ENCODE peak calls at places on chromosomes 11 and 22, in ten cellular contexts. One of them, this sample, is unnamed.

GRCh38 chr11:24064309-24064903 is 432.4 kb upstream of the LUZP2 start:
- DNase-seq in NCI-H1105: no peak
- DNase-seq in astrocyte of the hippocampus: peak; percentile 39
- DNase-seq in activated CD4-positive, alpha-beta T cell treated with anti-CD3 and anti-CD28 coated beads, Interleukin-2, amount 50 U/mL, for 24 hours: no peak
- DNase-seq in GM23248: peak; percentile 18
- DNase-seq in retinal pigment epithelial cell: no peak
- DNase-seq in NCI-H460: no peak
- DNase-seq in mammary epithelial cell: no peak
- DNase-seq in stimulated activated CD8-positive, alpha-beta memory T cell treated with anti-CD3 and anti-CD28 coated beads, Interleukin-7, amount 100 ng/mL, for 24 hours: no peak
- DNase-seq in NCI-H1436: no peak
- DNase-seq in this sample: no peak

GRCh38 chr11:67268036-67268683 is 1.9 kb downstream of the GRK2 start:
- DNase-seq in NCI-H1436: no peak
- DNase-seq in mammary epithelial cell: no peak
- DNase-seq in astrocyte of the hippocampus: no peak
- DNase-seq in NCI-H460: no peak
- DNase-seq in GM23248: no peak
- DNase-seq in stimulated activated CD8-positive, alpha-beta memory T cell treated with anti-CD3 and anti-CD28 coated beads, Interleukin-7, amount 100 ng/mL, for 24 hours: no peak
- DNase-seq in NCI-H1105: no peak
- DNase-seq in activated CD4-positive, alpha-beta T cell treated with anti-CD3 and anti-CD28 coated beads, Interleukin-2, amount 50 U/mL, for 24 hours: no peak
- DNase-seq in retinal pigment epithelial cell: no peak
- DNase-seq in this sample: no peak

GRCh38 chr11:73167555-73167954 is 25.4 kb upstream of the FCHSD2 start:
- DNase-seq in stimulated activated CD8-positive, alpha-beta memory T cell treated with anti-CD3 and anti-CD28 coated beads, Interleukin-7, amount 100 ng/mL, for 24 hours: no peak
- DNase-seq in astrocyte of the hippocampus: no peak
- DNase-seq in NCI-H1436: no peak
- DNase-seq in NCI-H1105: no peak
- DNase-seq in activated CD4-positive, alpha-beta T cell treated with anti-CD3 and anti-CD28 coated beads, Interleukin-2, amount 50 U/mL, for 24 hours: no peak
- DNase-seq in GM23248: no peak
- DNase-seq in mammary epithelial cell: no peak
- DNase-seq in retinal pigment epithelial cell: no peak
- DNase-seq in NCI-H460: no peak
- DNase-seq in this sample: no peak

GRCh38 chr11:130219148-130219547 is 59.6 kb downstream of the ST14 start:
- DNase-seq in NCI-H1105: no peak
- DNase-seq in activated CD4-positive, alpha-beta T cell treated with anti-CD3 and anti-CD28 coated beads, Interleukin-2, amount 50 U/mL, for 24 hours: no peak
- DNase-seq in mammary epithelial cell: no peak
- DNase-seq in NCI-H460: no peak
- DNase-seq in NCI-H1436: no peak
- DNase-seq in astrocyte of the hippocampus: no peak
- DNase-seq in stimulated activated CD8-positive, alpha-beta memory T cell treated with anti-CD3 and anti-CD28 coated beads, Interleukin-7, amount 100 ng/mL, for 24 hours: no peak
- DNase-seq in GM23248: no peak
- DNase-seq in retinal pigment epithelial cell: no peak
- DNase-seq in this sample: no peak

GRCh38 chr11:70495351-70496310 is 97.3 kb downstream of the CTTN start:
- DNase-seq in activated CD4-positive, alpha-beta T cell treated with anti-CD3 and anti-CD28 coated beads, Interleukin-2, amount 50 U/mL, for 24 hours: no peak
- DNase-seq in NCI-H1105: peak; percentile 89
- DNase-seq in NCI-H460: no peak
- DNase-seq in NCI-H1436: no peak
- DNase-seq in mammary epithelial cell: no peak
- DNase-seq in astrocyte of the hippocampus: no peak
- DNase-seq in retinal pigment epithelial cell: no peak
- DNase-seq in stimulated activated CD8-positive, alpha-beta memory T cell treated with anti-CD3 and anti-CD28 coated beads, Interleukin-7, amount 100 ng/mL, for 24 hours: no peak
- DNase-seq in GM23248: no peak
- DNase-seq in this sample: no peak

GRCh38 chr11:88535916-88536547 is 198.5 kb upstream of the CTSC start:
- DNase-seq in GM23248: peak; percentile 91
- DNase-seq in NCI-H460: peak; percentile 89
- DNase-seq in astrocyte of the hippocampus: peak; percentile 88
- DNase-seq in NCI-H1105: no peak
- DNase-seq in activated CD4-positive, alpha-beta T cell treated with anti-CD3 and anti-CD28 coated beads, Interleukin-2, amount 50 U/mL, for 24 hours: no peak
- DNase-seq in NCI-H1436: no peak
- DNase-seq in retinal pigment epithelial cell: peak; percentile 92
- DNase-seq in stimulated activated CD8-positive, alpha-beta memory T cell treated with anti-CD3 and anti-CD28 coated beads, Interleukin-7, amount 100 ng/mL, for 24 hours: no peak
- DNase-seq in mammary epithelial cell: peak; percentile 90
- DNase-seq in this sample: no peak

GRCh38 chr11:83070044-83070877 is 1.4 kb downstream of the RAB30 start:
- DNase-seq in mammary epithelial cell: peak; percentile 15
- DNase-seq in NCI-H1105: no peak
- DNase-seq in GM23248: peak; percentile 75
- DNase-seq in astrocyte of the hippocampus: peak; percentile 79
- DNase-seq in NCI-H1436: no peak
- DNase-seq in activated CD4-positive, alpha-beta T cell treated with anti-CD3 and anti-CD28 coated beads, Interleukin-2, amount 50 U/mL, for 24 hours: no peak
- DNase-seq in retinal pigment epithelial cell: peak; percentile 56
- DNase-seq in NCI-H460: peak; percentile 33
- DNase-seq in stimulated activated CD8-positive, alpha-beta memory T cell treated with anti-CD3 and anti-CD28 coated beads, Interleukin-7, amount 100 ng/mL, for 24 hours: no peak
- DNase-seq in this sample: peak; percentile 40

GRCh38 chr11:29395555-29396072 is 621.2 kb downstream of the KCNA4 start:
- DNase-seq in NCI-H1436: no peak
- DNase-seq in stimulated activated CD8-positive, alpha-beta memory T cell treated with anti-CD3 and anti-CD28 coated beads, Interleukin-7, amount 100 ng/mL, for 24 hours: no peak
- DNase-seq in activated CD4-positive, alpha-beta T cell treated with anti-CD3 and anti-CD28 coated beads, Interleukin-2, amount 50 U/mL, for 24 hours: no peak
- DNase-seq in retinal pigment epithelial cell: no peak
- DNase-seq in NCI-H1105: no peak
- DNase-seq in GM23248: no peak
- DNase-seq in astrocyte of the hippocampus: peak; percentile 7
- DNase-seq in NCI-H460: no peak
- DNase-seq in mammary epithelial cell: no peak
- DNase-seq in this sample: no peak

GRCh38 chr11:15793032-15793996 is 563.0 kb downstream of the SOX6 start:
- DNase-seq in mammary epithelial cell: peak; percentile 87
- DNase-seq in GM23248: peak; percentile 64
- DNase-seq in NCI-H460: no peak
- DNase-seq in NCI-H1436: no peak
- DNase-seq in activated CD4-positive, alpha-beta T cell treated with anti-CD3 and anti-CD28 coated beads, Interleukin-2, amount 50 U/mL, for 24 hours: no peak
- DNase-seq in retinal pigment epithelial cell: no peak
- DNase-seq in stimulated activated CD8-positive, alpha-beta memory T cell treated with anti-CD3 and anti-CD28 coated beads, Interleukin-7, amount 100 ng/mL, for 24 hours: no peak
- DNase-seq in astrocyte of the hippocampus: peak; percentile 55
- DNase-seq in NCI-H1105: no peak
- DNase-seq in this sample: no peak

GRCh38 chr11:76857776-76858461 is 2.8 kb upstream of the ACER3 start:
- DNase-seq in astrocyte of the hippocampus: no peak
- DNase-seq in NCI-H1105: no peak
- DNase-seq in NCI-H460: no peak
- DNase-seq in activated CD4-positive, alpha-beta T cell treated with anti-CD3 and anti-CD28 coated beads, Interleukin-2, amount 50 U/mL, for 24 hours: no peak
- DNase-seq in mammary epithelial cell: no peak
- DNase-seq in stimulated activated CD8-positive, alpha-beta memory T cell treated with anti-CD3 and anti-CD28 coated beads, Interleukin-7, amount 100 ng/mL, for 24 hours: no peak
- DNase-seq in retinal pigment epithelial cell: no peak
- DNase-seq in GM23248: no peak
- DNase-seq in NCI-H1436: no peak
- DNase-seq in this sample: no peak

GRCh38 chr11:12090061-12090572 is 20.3 kb upstream of the MICAL2 start:
- DNase-seq in NCI-H1105: no peak
- DNase-seq in GM23248: peak; percentile 62
- DNase-seq in stimulated activated CD8-positive, alpha-beta memory T cell treated with anti-CD3 and anti-CD28 coated beads, Interleukin-7, amount 100 ng/mL, for 24 hours: no peak
- DNase-seq in astrocyte of the hippocampus: no peak
- DNase-seq in activated CD4-positive, alpha-beta T cell treated with anti-CD3 and anti-CD28 coated beads, Interleukin-2, amount 50 U/mL, for 24 hours: no peak
- DNase-seq in mammary epithelial cell: peak; percentile 90
- DNase-seq in retinal pigment epithelial cell: no peak
- DNase-seq in NCI-H1436: no peak
- DNase-seq in NCI-H460: no peak
- DNase-seq in this sample: no peak

GRCh38 chr11:71293961-71294782 is 41.8 kb upstream of the SHANK2 start:
- DNase-seq in activated CD4-positive, alpha-beta T cell treated with anti-CD3 and anti-CD28 coated beads, Interleukin-2, amount 50 U/mL, for 24 hours: no peak
- DNase-seq in astrocyte of the hippocampus: no peak
- DNase-seq in NCI-H460: no peak
- DNase-seq in retinal pigment epithelial cell: no peak
- DNase-seq in NCI-H1105: no peak
- DNase-seq in NCI-H1436: no peak
- DNase-seq in stimulated activated CD8-positive, alpha-beta memory T cell treated with anti-CD3 and anti-CD28 coated beads, Interleukin-7, amount 100 ng/mL, for 24 hours: no peak
- DNase-seq in mammary epithelial cell: no peak
- DNase-seq in GM23248: no peak
- DNase-seq in this sample: no peak

GRCh38 chr22:42993651-42994275 is 21.2 kb downstream of the PACSIN2 start:
- DNase-seq in NCI-H460: no peak
- DNase-seq in NCI-H1105: no peak
- DNase-seq in activated CD4-positive, alpha-beta T cell treated with anti-CD3 and anti-CD28 coated beads, Interleukin-2, amount 50 U/mL, for 24 hours: no peak
- DNase-seq in stimulated activated CD8-positive, alpha-beta memory T cell treated with anti-CD3 and anti-CD28 coated beads, Interleukin-7, amount 100 ng/mL, for 24 hours: no peak
- DNase-seq in mammary epithelial cell: no peak
- DNase-seq in NCI-H1436: no peak
- DNase-seq in GM23248: peak; percentile 82
- DNase-seq in retinal pigment epithelial cell: no peak
- DNase-seq in astrocyte of the hippocampus: peak; percentile 52
- DNase-seq in this sample: no peak

GRCh38 chr11:10930961-10931760 is 73.3 kb upstream of the ZBED5 start:
- DNase-seq in GM23248: peak; percentile 90
- DNase-seq in NCI-H1105: peak; percentile 66
- DNase-seq in stimulated activated CD8-positive, alpha-beta memory T cell treated with anti-CD3 and anti-CD28 coated beads, Interleukin-7, amount 100 ng/mL, for 24 hours: no peak
- DNase-seq in mammary epithelial cell: peak; percentile 62
- DNase-seq in astrocyte of the hippocampus: peak; percentile 90
- DNase-seq in retinal pigment epithelial cell: no peak
- DNase-seq in NCI-H460: peak; percentile 34
- DNase-seq in NCI-H1436: peak; percentile 62
- DNase-seq in activated CD4-positive, alpha-beta T cell treated with anti-CD3 and anti-CD28 coated beads, Interleukin-2, amount 50 U/mL, for 24 hours: peak; percentile 5
- DNase-seq in this sample: peak; percentile 68

GRCh38 chr22:21764038-21764804 is 28.6 kb upstream of the YPEL1 start:
- DNase-seq in stimulated activated CD8-positive, alpha-beta memory T cell treated with anti-CD3 and anti-CD28 coated beads, Interleukin-7, amount 100 ng/mL, for 24 hours: no peak
- DNase-seq in NCI-H1436: no peak
- DNase-seq in NCI-H1105: no peak
- DNase-seq in GM23248: no peak
- DNase-seq in mammary epithelial cell: no peak
- DNase-seq in activated CD4-positive, alpha-beta T cell treated with anti-CD3 and anti-CD28 coated beads, Interleukin-2, amount 50 U/mL, for 24 hours: no peak
- DNase-seq in NCI-H460: no peak
- DNase-seq in astrocyte of the hippocampus: no peak
- DNase-seq in retinal pigment epithelial cell: no peak
- DNase-seq in this sample: no peak

GRCh38 chr22:21594865-21595452 is 27.4 kb downstream of the UBE2L3 start:
- DNase-seq in mammary epithelial cell: no peak
- DNase-seq in NCI-H1105: no peak
- DNase-seq in retinal pigment epithelial cell: no peak
- DNase-seq in NCI-H1436: no peak
- DNase-seq in astrocyte of the hippocampus: peak; percentile 55
- DNase-seq in NCI-H460: no peak
- DNase-seq in activated CD4-positive, alpha-beta T cell treated with anti-CD3 and anti-CD28 coated beads, Interleukin-2, amount 50 U/mL, for 24 hours: no peak
- DNase-seq in stimulated activated CD8-positive, alpha-beta memory T cell treated with anti-CD3 and anti-CD28 coated beads, Interleukin-7, amount 100 ng/mL, for 24 hours: no peak
- DNase-seq in GM23248: no peak
- DNase-seq in this sample: no peak

GRCh38 chr22:26949193-26949592 is 291.8 kb downstream of the MIAT start:
- DNase-seq in activated CD4-positive, alpha-beta T cell treated with anti-CD3 and anti-CD28 coated beads, Interleukin-2, amount 50 U/mL, for 24 hours: no peak
- DNase-seq in mammary epithelial cell: peak; percentile 11
- DNase-seq in GM23248: peak; percentile 45
- DNase-seq in retinal pigment epithelial cell: peak; percentile 7
- DNase-seq in astrocyte of the hippocampus: peak; percentile 78
- DNase-seq in stimulated activated CD8-positive, alpha-beta memory T cell treated with anti-CD3 and anti-CD28 coated beads, Interleukin-7, amount 100 ng/mL, for 24 hours: no peak
- DNase-seq in NCI-H1105: no peak
- DNase-seq in NCI-H1436: no peak
- DNase-seq in NCI-H460: peak; percentile 17
- DNase-seq in this sample: no peak

GRCh38 chr11:57752954-57753353 is 1.3 kb upstream of the BTBD18 start:
- DNase-seq in GM23248: no peak
- DNase-seq in stimulated activated CD8-positive, alpha-beta memory T cell treated with anti-CD3 and anti-CD28 coated beads, Interleukin-7, amount 100 ng/mL, for 24 hours: no peak
- DNase-seq in NCI-H1436: no peak
- DNase-seq in activated CD4-positive, alpha-beta T cell treated with anti-CD3 and anti-CD28 coated beads, Interleukin-2, amount 50 U/mL, for 24 hours: no peak
- DNase-seq in retinal pigment epithelial cell: no peak
- DNase-seq in NCI-H1105: no peak
- DNase-seq in mammary epithelial cell: no peak
- DNase-seq in NCI-H460: no peak
- DNase-seq in astrocyte of the hippocampus: no peak
- DNase-seq in this sample: peak; percentile 52

GRCh38 chr11:9263840-9264380 is 1.2 kb downstream of the DENND5A start:
- DNase-seq in GM23248: peak; percentile 68
- DNase-seq in NCI-H460: no peak
- DNase-seq in activated CD4-positive, alpha-beta T cell treated with anti-CD3 and anti-CD28 coated beads, Interleukin-2, amount 50 U/mL, for 24 hours: peak; percentile 14
- DNase-seq in stimulated activated CD8-positive, alpha-beta memory T cell treated with anti-CD3 and anti-CD28 coated beads, Interleukin-7, amount 100 ng/mL, for 24 hours: no peak
- DNase-seq in astrocyte of the hippocampus: no peak
- DNase-seq in NCI-H1105: no peak
- DNase-seq in retinal pigment epithelial cell: no peak
- DNase-seq in mammary epithelial cell: peak; percentile 40
- DNase-seq in NCI-H1436: no peak
- DNase-seq in this sample: no peak

GRCh38 chr22:43375951-43376455 is 32.8 kb upstream of the SCUBE1 start:
- DNase-seq in activated CD4-positive, alpha-beta T cell treated with anti-CD3 and anti-CD28 coated beads, Interleukin-2, amount 50 U/mL, for 24 hours: no peak
- DNase-seq in GM23248: peak; percentile 63
- DNase-seq in NCI-H460: no peak
- DNase-seq in NCI-H1436: no peak
- DNase-seq in mammary epithelial cell: peak; percentile 19
- DNase-seq in stimulated activated CD8-positive, alpha-beta memory T cell treated with anti-CD3 and anti-CD28 coated beads, Interleukin-7, amount 100 ng/mL, for 24 hours: no peak
- DNase-seq in NCI-H1105: no peak
- DNase-seq in astrocyte of the hippocampus: peak; percentile 12
- DNase-seq in retinal pigment epithelial cell: peak; percentile 31
- DNase-seq in this sample: no peak

GRCh38 chr11:16678466-16679116 is 59.9 kb upstream of the C11orf58 start:
- DNase-seq in activated CD4-positive, alpha-beta T cell treated with anti-CD3 and anti-CD28 coated beads, Interleukin-2, amount 50 U/mL, for 24 hours: no peak
- DNase-seq in mammary epithelial cell: peak; percentile 16
- DNase-seq in stimulated activated CD8-positive, alpha-beta memory T cell treated with anti-CD3 and anti-CD28 coated beads, Interleukin-7, amount 100 ng/mL, for 24 hours: no peak
- DNase-seq in NCI-H1105: no peak
- DNase-seq in NCI-H460: no peak
- DNase-seq in retinal pigment epithelial cell: no peak
- DNase-seq in GM23248: no peak
- DNase-seq in NCI-H1436: no peak
- DNase-seq in astrocyte of the hippocampus: no peak
- DNase-seq in this sample: no peak

GRCh38 chr11:57402188-57403066 is 12.0 kb upstream of the PRG2 start:
- DNase-seq in GM23248: peak; percentile 35
- DNase-seq in stimulated activated CD8-positive, alpha-beta memory T cell treated with anti-CD3 and anti-CD28 coated beads, Interleukin-7, amount 100 ng/mL, for 24 hours: no peak
- DNase-seq in retinal pigment epithelial cell: no peak
- DNase-seq in NCI-H1436: no peak
- DNase-seq in NCI-H1105: no peak
- DNase-seq in astrocyte of the hippocampus: peak; percentile 32
- DNase-seq in NCI-H460: no peak
- DNase-seq in activated CD4-positive, alpha-beta T cell treated with anti-CD3 and anti-CD28 coated beads, Interleukin-2, amount 50 U/mL, for 24 hours: no peak
- DNase-seq in mammary epithelial cell: peak; percentile 31
- DNase-seq in this sample: no peak

GRCh38 chr11:65111537-65112225 is at the start of gene TM7SF2:
- DNase-seq in stimulated activated CD8-positive, alpha-beta memory T cell treated with anti-CD3 and anti-CD28 coated beads, Interleukin-7, amount 100 ng/mL, for 24 hours: peak; percentile 86
- DNase-seq in NCI-H1105: peak; percentile 98
- DNase-seq in mammary epithelial cell: peak; percentile 93
- DNase-seq in retinal pigment epithelial cell: peak; percentile 77
- DNase-seq in NCI-H1436: peak; percentile 97
- DNase-seq in GM23248: peak; percentile 95
- DNase-seq in NCI-H460: peak; percentile 87
- DNase-seq in activated CD4-positive, alpha-beta T cell treated with anti-CD3 and anti-CD28 coated beads, Interleukin-2, amount 50 U/mL, for 24 hours: peak; percentile 71
- DNase-seq in astrocyte of the hippocampus: peak; percentile 97
- DNase-seq in this sample: peak; percentile 97

GRCh38 chr11:96162816-96163499 is 180.0 kb downstream of the MAML2 start:
- DNase-seq in NCI-H1105: no peak
- DNase-seq in stimulated activated CD8-positive, alpha-beta memory T cell treated with anti-CD3 and anti-CD28 coated beads, Interleukin-7, amount 100 ng/mL, for 24 hours: no peak
- DNase-seq in NCI-H460: no peak
- DNase-seq in mammary epithelial cell: peak; percentile 29
- DNase-seq in astrocyte of the hippocampus: peak; percentile 80
- DNase-seq in retinal pigment epithelial cell: peak; percentile 95
- DNase-seq in activated CD4-positive, alpha-beta T cell treated with anti-CD3 and anti-CD28 coated beads, Interleukin-2, amount 50 U/mL, for 24 hours: no peak
- DNase-seq in NCI-H1436: no peak
- DNase-seq in GM23248: peak; percentile 98
- DNase-seq in this sample: no peak

GRCh38 chr11:64100345-64100744 is 64.6 kb downstream of the FLRT1 start:
- DNase-seq in astrocyte of the hippocampus: no peak
- DNase-seq in NCI-H1105: peak; percentile 27
- DNase-seq in GM23248: no peak
- DNase-seq in retinal pigment epithelial cell: no peak
- DNase-seq in NCI-H1436: peak; percentile 67
- DNase-seq in NCI-H460: no peak
- DNase-seq in activated CD4-positive, alpha-beta T cell treated with anti-CD3 and anti-CD28 coated beads, Interleukin-2, amount 50 U/mL, for 24 hours: no peak
- DNase-seq in mammary epithelial cell: no peak
- DNase-seq in stimulated activated CD8-positive, alpha-beta memory T cell treated with anti-CD3 and anti-CD28 coated beads, Interleukin-7, amount 100 ng/mL, for 24 hours: no peak
- DNase-seq in this sample: peak; percentile 57

GRCh38 chr11:19080579-19080993 is 20.1 kb upstream of the MRGPRX2 start:
- DNase-seq in astrocyte of the hippocampus: peak; percentile 83
- DNase-seq in activated CD4-positive, alpha-beta T cell treated with anti-CD3 and anti-CD28 coated beads, Interleukin-2, amount 50 U/mL, for 24 hours: no peak
- DNase-seq in NCI-H460: no peak
- DNase-seq in GM23248: peak; percentile 76
- DNase-seq in stimulated activated CD8-positive, alpha-beta memory T cell treated with anti-CD3 and anti-CD28 coated beads, Interleukin-7, amount 100 ng/mL, for 24 hours: no peak
- DNase-seq in NCI-H1436: no peak
- DNase-seq in mammary epithelial cell: peak; percentile 58
- DNase-seq in retinal pigment epithelial cell: peak; percentile 71
- DNase-seq in NCI-H1105: no peak
- DNase-seq in this sample: no peak

GRCh38 chr11:76854709-76855108 is 6.0 kb upstream of the ACER3 start:
- DNase-seq in retinal pigment epithelial cell: no peak
- DNase-seq in GM23248: no peak
- DNase-seq in astrocyte of the hippocampus: no peak
- DNase-seq in NCI-H1105: no peak
- DNase-seq in stimulated activated CD8-positive, alpha-beta memory T cell treated with anti-CD3 and anti-CD28 coated beads, Interleukin-7, amount 100 ng/mL, for 24 hours: no peak
- DNase-seq in activated CD4-positive, alpha-beta T cell treated with anti-CD3 and anti-CD28 coated beads, Interleukin-2, amount 50 U/mL, for 24 hours: no peak
- DNase-seq in NCI-H460: no peak
- DNase-seq in NCI-H1436: no peak
- DNase-seq in mammary epithelial cell: peak; percentile 47
- DNase-seq in this sample: no peak

GRCh38 chr11:57230797-57231538 is 6.1 kb downstream of the APLNR start:
- DNase-seq in NCI-H1436: no peak
- DNase-seq in activated CD4-positive, alpha-beta T cell treated with anti-CD3 and anti-CD28 coated beads, Interleukin-2, amount 50 U/mL, for 24 hours: no peak
- DNase-seq in retinal pigment epithelial cell: no peak
- DNase-seq in NCI-H460: no peak
- DNase-seq in GM23248: no peak
- DNase-seq in astrocyte of the hippocampus: no peak
- DNase-seq in NCI-H1105: no peak
- DNase-seq in mammary epithelial cell: no peak
- DNase-seq in stimulated activated CD8-positive, alpha-beta memory T cell treated with anti-CD3 and anti-CD28 coated beads, Interleukin-7, amount 100 ng/mL, for 24 hours: no peak
- DNase-seq in this sample: peak; percentile 39